ENCODE peak calls at places on chromosomes 11 and 22, in seven cellular contexts. One of them, this sample, is unnamed.

GRCh38 chr11:34270711-34271110 is 87.1 kb downstream of the ABTB2 start:
- DNase-seq in RWPE1: no peak
- DNase-seq in progenitor cell of endocrine pancreas: no peak
- DNase-seq in SJSA1: no peak
- DNase-seq in IMR-90: no peak
- DNase-seq in AG09309: no peak
- DNase-seq in HEK293T: no peak
- DNase-seq in this sample: no peak

GRCh38 chr22:45235101-45235777 is 5.5 kb downstream of the KIAA0930 start:
- DNase-seq in RWPE1: no peak
- DNase-seq in progenitor cell of endocrine pancreas: no peak
- DNase-seq in SJSA1: no peak
- DNase-seq in IMR-90: no peak
- DNase-seq in AG09309: no peak
- DNase-seq in HEK293T: no peak
- DNase-seq in this sample: no peak

GRCh38 chr11:64611176-64611575 is 20.2 kb downstream of the SLC22A12 start:
- DNase-seq in RWPE1: no peak
- DNase-seq in progenitor cell of endocrine pancreas: no peak
- DNase-seq in SJSA1: no peak
- DNase-seq in IMR-90: no peak
- DNase-seq in AG09309: no peak
- DNase-seq in HEK293T: no peak
- DNase-seq in this sample: no peak

GRCh38 chr11:64642876-64643257 is 51.8 kb downstream of the SLC22A12 start:
- DNase-seq in RWPE1: no peak
- DNase-seq in progenitor cell of endocrine pancreas: no peak
- DNase-seq in SJSA1: no peak
- DNase-seq in IMR-90: no peak
- DNase-seq in AG09309: no peak
- DNase-seq in HEK293T: no peak
- DNase-seq in this sample: no peak

GRCh38 chr11:77558380-77558779 is 31.4 kb upstream of the AQP11 start:
- DNase-seq in RWPE1: no peak
- DNase-seq in progenitor cell of endocrine pancreas: no peak
- DNase-seq in SJSA1: no peak
- DNase-seq in IMR-90: no peak
- DNase-seq in AG09309: no peak
- DNase-seq in HEK293T: no peak
- DNase-seq in this sample: no peak

GRCh38 chr11:76288166-76288978 is 82.1 kb upstream of the WNT11 start:
- DNase-seq in RWPE1: no peak
- DNase-seq in progenitor cell of endocrine pancreas: no peak
- DNase-seq in SJSA1: no peak
- DNase-seq in IMR-90: no peak
- DNase-seq in AG09309: no peak
- DNase-seq in HEK293T: no peak
- DNase-seq in this sample: no peak

GRCh38 chr11:45158891-45159605 is 12.6 kb downstream of the PRDM11 start:
- DNase-seq in RWPE1: no peak
- DNase-seq in progenitor cell of endocrine pancreas: no peak
- DNase-seq in SJSA1: no peak
- DNase-seq in IMR-90: no peak
- DNase-seq in AG09309: no peak
- DNase-seq in HEK293T: no peak
- DNase-seq in this sample: no peak

GRCh38 chr11:12139144-12139881 is 28.9 kb downstream of the MICAL2 start:
- DNase-seq in RWPE1: no peak
- DNase-seq in progenitor cell of endocrine pancreas: no peak
- DNase-seq in SJSA1: peak; percentile 68
- DNase-seq in IMR-90: peak; percentile 94
- DNase-seq in AG09309: no peak
- DNase-seq in HEK293T: no peak
- DNase-seq in this sample: peak; percentile 92

This sample was measured in fibroblast of pulmonary artery.